ENCODE peak calls at places on chromosome 17, in four cellular contexts. One of them, this sample, is unnamed.

GRCh38 chr17:81868674-81869220 is 2.4 kb downstream of the ARHGDIA start:
- DNase-seq in GM13977: no peak
- DNase-seq in CD8-positive, alpha-beta T cell: no peak
- DNase-seq in tibial nerve: no peak
- DNase-seq in this sample: no peak

GRCh38 chr17:78798695-78799559 is 16.9 kb upstream of the CYTH1 start:
- DNase-seq in CD8-positive, alpha-beta T cell: no peak
- DNase-seq in tibial nerve: no peak
- DNase-seq in GM13977: peak
- DNase-seq in this sample: no peak

GRCh38 chr17:521168-521525 is 168.5 kb upstream of the RPH3AL start:
- DNase-seq in CD8-positive, alpha-beta T cell: no peak
- DNase-seq in GM13977: no peak
- DNase-seq in tibial nerve: no peak
- DNase-seq in this sample: no peak

GRCh38 chr17:68101992-68102758 is 66.6 kb downstream of the KPNA2 start:
- DNase-seq in CD8-positive, alpha-beta T cell: no peak
- DNase-seq in tibial nerve: no peak
- DNase-seq in GM13977: no peak
- DNase-seq in this sample: no peak

GRCh38 chr17:13429201-13429600 is 172.5 kb downstream of the HS3ST3A1 start:
- DNase-seq in CD8-positive, alpha-beta T cell: no peak
- DNase-seq in tibial nerve: no peak
- DNase-seq in GM13977: no peak
- DNase-seq in this sample: no peak

GRCh38 chr17:62801553-62801952 is 6.6 kb downstream of the MARCHF10 start:
- DNase-seq in CD8-positive, alpha-beta T cell: no peak
- DNase-seq in tibial nerve: no peak
- DNase-seq in GM13977: no peak
- DNase-seq in this sample: no peak

GRCh38 chr17:79132271-79133064 is 57.8 kb downstream of the ENGASE start:
- DNase-seq in GM13977: no peak
- DNase-seq in tibial nerve: no peak
- DNase-seq in CD8-positive, alpha-beta T cell: no peak
- DNase-seq in this sample: no peak

GRCh38 chr17:60229189-60229802 is 79.5 kb downstream of the CA4 start:
- DNase-seq in GM13977: no peak
- DNase-seq in CD8-positive, alpha-beta T cell: no peak
- DNase-seq in tibial nerve: no peak
- DNase-seq in this sample: no peak

GRCh38 chr17:63928966-63929695 is 3.0 kb downstream of the CD79B start:
- DNase-seq in CD8-positive, alpha-beta T cell: no peak
- DNase-seq in GM13977: no peak
- DNase-seq in tibial nerve: no peak
- DNase-seq in this sample: no peak

GRCh38 chr17:12727076-12727750 is 61.5 kb downstream of the MYOCD start:
- DNase-seq in tibial nerve: no peak
- DNase-seq in CD8-positive, alpha-beta T cell: no peak
- DNase-seq in GM13977: no peak
- DNase-seq in this sample: no peak

GRCh38 chr17:32936894-32937500 is 9.0 kb downstream of the TMEM98 start:
- DNase-seq in GM13977: peak
- DNase-seq in CD8-positive, alpha-beta T cell: peak
- DNase-seq in tibial nerve: peak
- DNase-seq in this sample: peak

GRCh38 chr17:41710472-41711090 is 1.6 kb upstream of the GAST start:
- DNase-seq in CD8-positive, alpha-beta T cell: no peak
- DNase-seq in GM13977: no peak
- DNase-seq in tibial nerve: no peak
- DNase-seq in this sample: no peak

GRCh38 chr17:51817955-51818354 is 340.6 kb downstream of the CA10 start:
- DNase-seq in CD8-positive, alpha-beta T cell: no peak
- DNase-seq in GM13977: no peak
- DNase-seq in tibial nerve: no peak
- DNase-seq in this sample: no peak

GRCh38 chr17:31550389-31551056 is 159.0 kb downstream of the RAB11FIP4 start:
- DNase-seq in tibial nerve: no peak
- DNase-seq in CD8-positive, alpha-beta T cell: no peak
- DNase-seq in GM13977: no peak
- DNase-seq in this sample: no peak

GRCh38 chr17:48526986-48527741 is 3.6 kb downstream of the HOXB1 start:
- DNase-seq in GM13977: peak
- DNase-seq in CD8-positive, alpha-beta T cell: no peak
- DNase-seq in tibial nerve: no peak
- DNase-seq in this sample: no peak

GRCh38 chr17:2213291-2213960 is 90.2 kb downstream of the SMG6 start:
- DNase-seq in GM13977: no peak
- DNase-seq in tibial nerve: no peak
- DNase-seq in CD8-positive, alpha-beta T cell: no peak
- DNase-seq in this sample: peak

GRCh38 chr17:50431219-50431618 is 5.2 kb downstream of the ACSF2 start:
- DNase-seq in GM13977: no peak
- DNase-seq in tibial nerve: no peak
- DNase-seq in CD8-positive, alpha-beta T cell: no peak
- DNase-seq in this sample: no peak

GRCh38 chr17:31067699-31068184 is 27.0 kb upstream of the NF1 start:
- DNase-seq in GM13977: no peak
- DNase-seq in CD8-positive, alpha-beta T cell: no peak
- DNase-seq in tibial nerve: no peak
- DNase-seq in this sample: no peak

GRCh38 chr17:56936697-56937322 is 23.0 kb upstream of the TRIM25 start:
- DNase-seq in CD8-positive, alpha-beta T cell: no peak
- DNase-seq in tibial nerve: no peak
- DNase-seq in GM13977: no peak
- DNase-seq in this sample: no peak

GRCh38 chr17:77248216-77249054 is 107.7 kb downstream of the SEC14L1 start:
- DNase-seq in CD8-positive, alpha-beta T cell: no peak
- DNase-seq in tibial nerve: no peak
- DNase-seq in GM13977: no peak
- DNase-seq in this sample: no peak

DNA sequence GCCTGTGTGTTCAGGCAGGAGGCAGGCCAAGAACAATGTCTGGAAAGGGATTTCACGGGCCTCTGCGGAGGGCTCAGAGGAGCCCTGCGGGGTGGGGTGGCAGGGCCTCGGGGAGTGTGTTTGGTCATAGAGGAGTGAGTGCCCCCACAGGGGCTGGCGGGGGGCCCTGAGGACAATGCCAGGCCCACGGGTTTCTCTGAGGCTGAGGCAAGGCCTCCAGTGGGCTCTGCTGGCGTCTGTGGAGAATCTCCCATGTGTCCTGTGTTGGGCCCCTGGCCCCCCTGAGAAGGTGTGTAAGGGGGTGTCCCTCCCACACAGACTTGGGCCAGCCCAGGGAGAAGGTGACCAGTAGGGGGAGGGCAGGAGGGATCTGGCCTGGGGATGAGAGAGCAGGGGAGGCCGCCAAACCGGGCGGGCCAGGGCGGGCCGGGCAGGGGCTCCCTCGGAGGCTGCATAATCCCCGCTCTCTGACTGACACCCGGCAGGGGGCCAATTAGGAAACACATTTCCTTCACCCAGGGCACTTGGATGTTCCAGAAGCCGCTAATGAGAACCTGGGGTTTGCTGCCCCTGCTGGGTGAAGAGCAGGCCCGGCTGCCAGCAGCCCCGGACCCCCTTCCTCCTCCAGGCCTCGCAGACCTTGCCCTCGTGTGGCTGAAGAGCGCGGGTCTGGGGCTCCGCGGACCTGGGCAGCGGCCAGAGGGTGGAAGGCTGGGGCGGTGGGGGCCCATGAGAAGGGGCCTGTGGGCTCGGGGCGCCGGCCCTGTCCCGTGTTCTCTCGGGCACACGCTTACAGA is 204.2 kb downstream of the NTN1 start:
- DNase-seq in GM13977: no peak
- DNase-seq in tibial nerve: no peak
- DNase-seq in CD8-positive, alpha-beta T cell: no peak
- DNase-seq in this sample: no peak
- TF ChIP-seq CTCF in GM13977: no peak
- TF ChIP-seq CTCF in tibial nerve: no peak
- TF ChIP-seq CTCF in CD8-positive, alpha-beta T cell: no peak
- TF ChIP-seq CTCF in this sample: no peak

GRCh38 chr17:80478487-80479245 is 2.3 kb upstream of the NPTX1 start:
- DNase-seq in CD8-positive, alpha-beta T cell: no peak
- DNase-seq in GM13977: no peak
- DNase-seq in tibial nerve: no peak
- DNase-seq in this sample: no peak

GRCh38 chr17:80479246-80479566 is 2.8 kb upstream of the NPTX1 start:
- DNase-seq in GM13977: no peak
- DNase-seq in CD8-positive, alpha-beta T cell: no peak
- DNase-seq in tibial nerve: no peak
- DNase-seq in this sample: no peak

GRCh38 chr17:80475949-80476876 is at the start of gene NPTX1:
- DNase-seq in CD8-positive, alpha-beta T cell: no peak
- DNase-seq in GM13977: peak
- DNase-seq in tibial nerve: no peak
- DNase-seq in this sample: no peak

GRCh38 chr17:80476877-80477646 is 655 bp upstream of the NPTX1 start:
- DNase-seq in tibial nerve: no peak
- DNase-seq in GM13977: peak
- DNase-seq in CD8-positive, alpha-beta T cell: no peak
- DNase-seq in this sample: no peak

GRCh38 chr17:80477647-80478478 is 1.5 kb upstream of the NPTX1 start:
- DNase-seq in CD8-positive, alpha-beta T cell: no peak
- DNase-seq in GM13977: peak
- DNase-seq in tibial nerve: no peak
- DNase-seq in this sample: no peak
- TF ChIP-seq CTCF in CD8-positive, alpha-beta T cell: no peak
- TF ChIP-seq CTCF in GM13977: peak
- TF ChIP-seq CTCF in tibial nerve: peak
- TF ChIP-seq CTCF in this sample: no peak

DNA sequence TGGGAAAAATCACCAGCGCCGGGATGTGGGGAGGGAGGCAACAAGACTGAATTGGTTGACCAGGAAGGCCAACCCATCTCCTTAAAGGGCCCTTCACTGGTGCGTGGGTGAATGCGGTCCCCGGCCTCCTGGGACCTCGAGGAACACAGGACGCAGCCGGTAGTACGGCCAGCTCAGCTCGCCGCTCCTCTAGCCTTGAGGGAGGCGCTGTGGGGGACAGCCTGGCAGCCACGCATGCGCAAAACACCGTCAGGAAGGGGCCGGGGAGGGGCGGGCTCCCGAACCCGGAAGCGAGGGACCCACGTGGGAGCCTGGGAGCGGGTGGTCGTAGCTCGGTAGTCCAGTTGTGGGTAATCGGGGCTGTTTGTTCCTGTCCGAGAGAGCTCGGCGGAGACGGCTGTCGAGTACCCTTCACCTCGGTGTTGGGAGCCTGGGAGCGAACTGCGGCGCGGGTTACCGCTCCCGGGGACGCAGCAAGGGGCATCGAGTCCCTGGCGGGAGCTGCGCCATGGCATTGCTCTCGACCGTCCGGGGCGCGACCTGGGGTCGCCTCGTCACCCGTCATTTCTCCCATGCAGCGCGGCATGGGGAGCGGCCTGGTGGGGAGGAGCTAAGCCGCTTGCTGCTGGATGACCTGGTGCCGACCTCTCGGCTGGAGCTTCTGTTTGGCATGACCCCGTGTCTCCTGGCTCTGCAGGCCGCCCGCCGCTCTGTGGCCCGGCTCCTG is at the start of gene MRM1:
- DNase-seq in tibial nerve: peak
- DNase-seq in CD8-positive, alpha-beta T cell: peak
- DNase-seq in GM13977: peak
- DNase-seq in this sample: peak
- TF ChIP-seq CTCF in tibial nerve: no peak
- TF ChIP-seq CTCF in CD8-positive, alpha-beta T cell: no peak
- TF ChIP-seq CTCF in GM13977: peak
- TF ChIP-seq CTCF in this sample: no peak

GRCh38 chr17:29045026-29045425 is 2.1 kb downstream of the PIPOX start:
- DNase-seq in GM13977: no peak
- DNase-seq in tibial nerve: no peak
- DNase-seq in CD8-positive, alpha-beta T cell: no peak
- DNase-seq in this sample: no peak

GRCh38 chr17:29042679-29043538 is at the start of gene PIPOX:
- DNase-seq in CD8-positive, alpha-beta T cell: no peak
- DNase-seq in tibial nerve: no peak
- DNase-seq in GM13977: no peak
- DNase-seq in this sample: no peak

GRCh38 chr17:29043539-29044165 is 711 bp downstream of the PIPOX start:
- DNase-seq in GM13977: no peak
- DNase-seq in CD8-positive, alpha-beta T cell: no peak
- DNase-seq in tibial nerve: no peak
- DNase-seq in this sample: no peak

GRCh38 chr17:29046440-29046839 is 3.5 kb downstream of the PIPOX start:
- DNase-seq in tibial nerve: no peak
- DNase-seq in CD8-positive, alpha-beta T cell: no peak
- DNase-seq in GM13977: no peak
- DNase-seq in this sample: no peak

GRCh38 chr17:29045734-29046133 is 2.8 kb downstream of the PIPOX start:
- DNase-seq in GM13977: no peak
- DNase-seq in CD8-positive, alpha-beta T cell: no peak
- DNase-seq in tibial nerve: no peak
- DNase-seq in this sample: no peak
- TF ChIP-seq CTCF in GM13977: no peak
- TF ChIP-seq CTCF in CD8-positive, alpha-beta T cell: no peak
- TF ChIP-seq CTCF in tibial nerve: no peak
- TF ChIP-seq CTCF in this sample: no peak

GRCh38 chr17:29933379-29933778 is 3.4 kb upstream of the SSH2 start:
- DNase-seq in tibial nerve: no peak
- DNase-seq in GM13977: no peak
- DNase-seq in CD8-positive, alpha-beta T cell: no peak
- DNase-seq in this sample: no peak
- TF ChIP-seq CTCF in tibial nerve: no peak
- TF ChIP-seq CTCF in GM13977: peak
- TF ChIP-seq CTCF in CD8-positive, alpha-beta T cell: no peak
- TF ChIP-seq CTCF in this sample: no peak

GRCh38 chr17:70905796-70906195 is 736.5 kb downstream of the KCNJ2 start:
- DNase-seq in CD8-positive, alpha-beta T cell: no peak
- DNase-seq in GM13977: no peak
- DNase-seq in tibial nerve: no peak
- DNase-seq in this sample: peak

GRCh38 chr17:70906808-70907207 is 737.5 kb downstream of the KCNJ2 start:
- DNase-seq in CD8-positive, alpha-beta T cell: no peak
- DNase-seq in GM13977: no peak
- DNase-seq in tibial nerve: no peak
- DNase-seq in this sample: peak

GRCh38 chr17:70896843-70897242 is 727.5 kb downstream of the KCNJ2 start:
- DNase-seq in tibial nerve: no peak
- DNase-seq in GM13977: no peak
- DNase-seq in CD8-positive, alpha-beta T cell: no peak
- DNase-seq in this sample: no peak

DNA sequence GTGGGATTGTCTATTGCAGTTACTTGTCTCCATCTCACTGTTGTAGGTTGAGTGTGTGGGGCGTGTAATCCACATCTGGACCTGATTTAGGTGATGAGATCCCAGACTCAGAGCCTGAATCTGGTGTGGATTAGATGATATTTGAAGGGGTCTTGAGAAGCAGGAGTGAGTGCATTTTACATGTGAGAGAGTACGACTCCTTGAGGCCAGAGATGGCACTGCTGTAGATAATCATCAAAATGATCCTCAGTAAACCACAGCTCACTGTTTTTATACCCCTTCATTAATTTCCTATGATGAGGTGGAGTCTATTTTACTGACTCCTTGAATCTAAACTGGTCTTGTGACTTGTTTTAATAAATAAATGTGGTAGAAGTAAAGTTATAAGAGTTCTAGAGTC is 732.5 kb downstream of the KCNJ2 start:
- DNase-seq in tibial nerve: no peak
- DNase-seq in CD8-positive, alpha-beta T cell: no peak
- DNase-seq in GM13977: no peak
- DNase-seq in this sample: no peak
- TF ChIP-seq CTCF in tibial nerve: no peak
- TF ChIP-seq CTCF in CD8-positive, alpha-beta T cell: no peak
- TF ChIP-seq CTCF in GM13977: no peak
- TF ChIP-seq CTCF in this sample: no peak